ENCODE peak calls at places on chromosomes 3 and 15, in four cellular contexts. H is amniotic stem cell, S is activated T-helper 1 cell treated with Interleukin-2 at 50 U/mL for 16 hours, Q is EL. U is an unnamed sample.

GRCh38 chr15:100708916-100709315 is 106.5 kb downstream of the ASB7 start:
- DNase-seq in Q (no peak), H (no peak), S (no peak), U (no peak)

GRCh38 chr3:98829246-98829832 is 66.2 kb downstream of the ST3GAL6 start:
- DNase-seq in Q (no peak), H (no peak), S (no peak), U (no peak)

GRCh38 chr3:16350041-16350952 is 85.3 kb downstream of the OXNAD1 start:
- DNase-seq in H (peak), Q (peak), S (no peak), U (no peak)

GRCh38 chr3:100254168-100254777 is 6.5 kb upstream of the TBC1D23 start:
- DNase-seq in H (peak), Q (peak), S (no peak), U (no peak)

GRCh38 chr15:33068531-33068990 is 126.0 kb downstream of the FMN1 start:
- DNase-seq in S (no peak), Q (peak), H (no peak), U (no peak)

GRCh38 chr3:12107071-12107713 is 51.5 kb downstream of the TIMP4 start:
- DNase-seq in S (no peak), Q (no peak), H (no peak), U (no peak)

GRCh38 chr15:90037510-90037860 is 36.4 kb downstream of the ZNF710 start:
- DNase-seq in S (no peak), H (no peak), Q (peak), U (no peak)

GRCh38 chr3:149970716-149971402 is at the start of gene PFN2:
- DNase-seq in S (peak), Q (peak), H (peak), U (peak)

GRCh38 chr15:40092416-40093223 is 16.1 kb downstream of the BMF start:
- DNase-seq in Q (peak), H (no peak), S (no peak), U (no peak)

GRCh38 chr15:41965441-41966413 is 6.6 kb downstream of the EHD4 start:
- DNase-seq in H (no peak), Q (no peak), S (no peak), U (no peak)

GRCh38 chr15:68229386-68230156 is at the start of gene CLN6:
- DNase-seq in S (peak), Q (peak), H (peak), U (peak)

GRCh38 chr3:170440346-170440745 is 21.7 kb downstream of the CLDN11 start:
- DNase-seq in S (no peak), H (no peak), Q (peak), U (no peak)

U was measured in effector memory CD4-positive, alpha-beta T cell.